ENCODE peak calls at places on chromosomes 1 and 21, in nine cellular contexts. T, K, D, X, A, Z, E, B and C are unnamed samples.

GRCh38 chr1:161727343-161727924 is 6.1 kb downstream of the FCRLB start:
- DNase-seq in T (peak; percentile 55), K (no peak), D (peak; percentile 62), X (peak; percentile 84), A (no peak), Z (peak; percentile 64), E (no peak), B (no peak), C (no peak)

GRCh38 chr1:174743654-174744561 is 255.8 kb upstream of the CACYBP start:
- DNase-seq in T (peak; percentile 71), K (no peak), D (peak; percentile 12), X (peak; percentile 63), A (peak; percentile 50), Z (no peak), E (no peak), B (no peak), C (no peak)

GRCh38 chr1:109730666-109731065 is 10.2 kb downstream of the GSTM3 start:
- DNase-seq in T (no peak), K (no peak), D (no peak), X (no peak), A (no peak), Z (no peak), E (no peak), B (no peak), C (no peak)

GRCh38 chr1:31509124-31510072 is 66.9 kb upstream of the TINAGL1 start:
- DNase-seq in T (no peak), K (no peak), D (no peak), X (no peak), A (no peak), Z (peak; percentile 45), E (no peak), B (no peak), C (no peak)

GRCh38 chr21:29849735-29850176 is 90.0 kb downstream of the GRIK1 start:
- DNase-seq in T (peak; percentile 74), K (peak; percentile 70), D (peak; percentile 34), X (peak; percentile 57), A (peak; percentile 69), Z (peak; percentile 59), E (peak; percentile 5), B (peak; percentile 41), C (peak; percentile 50)

GRCh38 chr1:216210081-216210480 is 213.2 kb downstream of the USH2A start:
- DNase-seq in T (peak; percentile 43), K (peak; percentile 16), D (peak; percentile 8), X (peak; percentile 69), A (no peak), Z (no peak), E (no peak), B (no peak), C (no peak)

GRCh38 chr1:53891021-53891420 is 1.4 kb upstream of the YIPF1 start:
- DNase-seq in T (no peak), K (no peak), D (no peak), X (no peak), A (no peak), Z (no peak), E (no peak), B (no peak), C (no peak)

GRCh38 chr1:210373878-210374599 is 45.3 kb downstream of the HHAT start:
- DNase-seq in T (peak; percentile 85), K (peak; percentile 59), D (peak; percentile 77), X (peak; percentile 97), A (peak; percentile 90), Z (peak; percentile 76), E (peak; percentile 29), B (peak; percentile 82), C (no peak)

GRCh38 chr1:212814989-212815388 is 23.3 kb downstream of the TATDN3 start:
- DNase-seq in T (peak; percentile 25), K (no peak), D (no peak), X (no peak), A (no peak), Z (peak; percentile 22), E (no peak), B (no peak), C (no peak)

GRCh38 chr1:31374511-31375196 is 1.8 kb upstream of the FABP3 start:
- DNase-seq in T (peak; percentile 83), K (peak; percentile 77), D (peak; percentile 85), X (peak; percentile 67), A (no peak), Z (no peak), E (no peak), B (no peak), C (peak; percentile 84)

GRCh38 chr1:215905493-215906095 is 338.5 kb downstream of the KCTD3 start:
- DNase-seq in T (no peak), K (no peak), D (no peak), X (peak; percentile 55), A (no peak), Z (no peak), E (no peak), B (no peak), C (no peak)

GRCh38 chr1:1678581-1679380 is 13.8 kb downstream of the SLC35E2B start:
- DNase-seq in T (no peak), K (peak; percentile 62), D (no peak), X (no peak), A (no peak), Z (peak; percentile 37), E (no peak), B (peak; percentile 73), C (peak; percentile 44)